ENCODE peak calls at places on chromosome 11, in six cellular contexts. G, B, I, E, M and U are unnamed samples.

GRCh38 chr11:94740975-94741707 is 27.0 kb upstream of the AMOTL1 start:
- DNase-seq in E (peak; percentile 72), M (no peak), G (peak; percentile 41), I (no peak), B (peak; percentile 82), U (peak; percentile 69)

GRCh38 chr11:118511576-118511975 is 15.7 kb upstream of the TTC36 start:
- DNase-seq in G (no peak), E (no peak), M (no peak), I (no peak), B (no peak), U (no peak)

GRCh38 chr11:109747839-109748238 is 325.8 kb downstream of the C11orf87 start:
- DNase-seq in I (no peak), B (no peak), G (no peak), E (peak; percentile 33), M (no peak), U (no peak)

GRCh38 chr11:123798513-123799252 is 7.5 kb downstream of the OR6M1 start:
- DNase-seq in M (no peak), E (no peak), I (no peak), B (no peak), G (no peak), U (no peak)

GRCh38 chr11:100619484-100619883 is 67.6 kb upstream of the ARHGAP42 start:
- DNase-seq in I (no peak), G (no peak), M (no peak), B (no peak), E (no peak), U (peak; percentile 58)

GRCh38 chr11:123170929-123171328 is 24.1 kb downstream of the CLMP start:
- DNase-seq in G (no peak), B (no peak), I (no peak), E (no peak), M (no peak), U (no peak)

GRCh38 chr11:65111537-65112225 is at the start of gene TM7SF2:
- DNase-seq in I (peak; percentile 85), B (peak; percentile 98), E (peak; percentile 98), G (peak; percentile 93), M (no peak), U (peak; percentile 86)

GRCh38 chr11:111676878-111677585 is 74.8 kb downstream of the SIK2 start:
- DNase-seq in M (no peak), E (no peak), I (no peak), G (no peak), B (no peak), U (peak; percentile 43)

GRCh38 chr11:515131-515530 is 8.1 kb upstream of the RNH1 start:
- DNase-seq in M (no peak), G (no peak), I (no peak), B (no peak), E (no peak), U (no peak)

GRCh38 chr11:17391493-17392355 is 3.3 kb upstream of the KCNJ11 start:
- DNase-seq in I (no peak), G (no peak), B (peak; percentile 12), M (no peak), E (no peak), U (no peak)

GRCh38 chr11:62710001-62710345 is 2.5 kb downstream of the GNG3 start:
- DNase-seq in E (no peak), B (no peak), M (no peak), G (no peak), I (no peak), U (no peak)

GRCh38 chr11:83070878-83071640 is 638 bp downstream of the RAB30 start:
- DNase-seq in B (peak; percentile 39), E (no peak), G (no peak), M (no peak), I (no peak), U (peak; percentile 26)

GRCh38 chr11:21415566-21415965 is 746.2 kb downstream of the NELL1 start:
- DNase-seq in E (no peak), I (no peak), B (no peak), M (no peak), G (no peak), U (no peak)

GRCh38 chr11:56271092-56271491 is 2.9 kb upstream of the OR5T1 start:
- DNase-seq in E (no peak), M (no peak), I (no peak), G (no peak), B (no peak), U (no peak)

GRCh38 chr11:59551651-59552521 is 40.5 kb downstream of the OR4D9 start:
- DNase-seq in E (peak; percentile 87), B (peak; percentile 21), M (no peak), I (no peak), G (peak; percentile 42), U (peak; percentile 90)

GRCh38 chr11:44766972-44767278 is 40.2 kb downstream of the TSPAN18 start:
- DNase-seq in M (no peak), I (no peak), G (no peak), E (no peak), B (no peak), U (peak; percentile 34)

GRCh38 chr11:35152575-35152974 is 13.6 kb downstream of the CD44 start:
- DNase-seq in B (no peak), I (no peak), M (no peak), G (no peak), E (no peak), U (no peak)

GRCh38 chr11:123217897-123218296 is 22.8 kb upstream of the CLMP start:
- DNase-seq in B (no peak), G (no peak), E (no peak), I (no peak), M (no peak), U (no peak)

GRCh38 chr11:57324154-57324885 is 432 bp downstream of the TNKS1BP1 start:
- DNase-seq in M (no peak), B (peak; percentile 94), I (no peak), E (peak; percentile 55), G (no peak), U (peak; percentile 48)

GRCh38 chr11:3665336-3666022 is 5.7 kb downstream of the CHRNA10 start:
- DNase-seq in B (no peak), M (no peak), I (no peak), E (no peak), G (no peak), U (no peak)

GRCh38 chr11:70126494-70126893 is 48.4 kb downstream of the ANO1 start:
- DNase-seq in E (no peak), M (no peak), B (no peak), G (no peak), I (no peak), U (no peak)

GRCh38 chr11:111913031-111913861 is 712 bp downstream of the HSPB2 start:
- DNase-seq in B (no peak), I (no peak), E (no peak), M (no peak), G (no peak), U (no peak)

GRCh38 chr11:128394436-128395089 is 192.8 kb downstream of the ETS1 start:
- DNase-seq in G (no peak), B (peak; percentile 53), I (no peak), M (no peak), E (no peak), U (peak; percentile 38)

GRCh38 chr11:64743591-64744543 is at the start of gene RASGRP2:
- DNase-seq in I (no peak), G (peak; percentile 28), M (no peak), E (peak; percentile 87), B (peak; percentile 84), U (no peak)

GRCh38 chr11:75261902-75262361 is 21.4 kb downstream of the TPBGL start:
- DNase-seq in I (no peak), M (no peak), G (no peak), E (no peak), B (no peak), U (no peak)

GRCh38 chr11:10601722-10602281 is 33.3 kb upstream of the LYVE1 start:
- DNase-seq in E (no peak), I (no peak), B (no peak), G (no peak), M (no peak), U (no peak)

GRCh38 chr11:34250732-34251639 is 106.8 kb downstream of the ABTB2 start:
- DNase-seq in E (peak; percentile 27), I (no peak), B (peak; percentile 57), G (no peak), M (no peak), U (peak; percentile 7)

GRCh38 chr11:78080818-78081495 is 1.3 kb upstream of the NDUFC2 start:
- DNase-seq in E (peak; percentile 79), I (no peak), B (no peak), G (peak; percentile 64), M (no peak), U (peak; percentile 73)

GRCh38 chr11:112961751-112962747 is 829 bp downstream of the NCAM1 start:
- DNase-seq in E (no peak), M (no peak), G (no peak), B (peak; percentile 73), I (no peak), U (no peak)

GRCh38 chr11:6889835-6890234 is 2.5 kb downstream of the OR2D2 start:
- DNase-seq in E (no peak), G (no peak), B (no peak), M (no peak), I (no peak), U (no peak)

GRCh38 chr11:68328374-68329091 is 16.1 kb downstream of the LRP5 start:
- DNase-seq in B (peak; percentile 87), M (no peak), G (peak; percentile 86), I (no peak), E (no peak), U (no peak)
- H3K27ac ChIP-seq in B (peak overlapping the region; percentile 90), M (no peak overlapping the region), G (peak overlapping the region; percentile 82), I (peak overlapping the region; percentile 54), E (no peak overlapping the region), U (no peak overlapping the region)

GRCh38 chr11:114161486-114162250 is 102.2 kb downstream of the ZBTB16 start:
- DNase-seq in E (no peak), B (no peak), M (no peak), I (no peak), G (no peak), U (no peak)
- H3K27me3 ChIP-seq in E (no peaks in the 10 kb centered on the region), B (peaks cover 70% of the 10 kb centered on the region), M (no peaks in the 10 kb centered on the region), I (no peaks in the 10 kb centered on the region), G (no peaks in the 10 kb centered on the region), U (peaks cover 56% of the 10 kb centered on the region)

GRCh38 chr11:92384807-92385206 is 160.2 kb downstream of the FAT3 start:
- DNase-seq in G (no peak), M (no peak), B (peak; percentile 30), E (no peak), I (no peak), U (no peak)

GRCh38 chr11:92382311-92382710 is 157.7 kb downstream of the FAT3 start:
- DNase-seq in G (no peak), E (no peak), B (no peak), M (no peak), I (no peak), U (no peak)

GRCh38 chr11:92380882-92381281 is 156.3 kb downstream of the FAT3 start:
- DNase-seq in M (no peak), I (no peak), E (no peak), G (no peak), B (no peak), U (peak; percentile 77)

GRCh38 chr11:92384316-92384715 is 159.7 kb downstream of the FAT3 start:
- DNase-seq in E (no peak), I (no peak), G (no peak), M (no peak), B (peak; percentile 18), U (peak; percentile 60)

GRCh38 chr11:92383430-92383829 is 158.8 kb downstream of the FAT3 start:
- DNase-seq in B (no peak), M (no peak), I (no peak), E (no peak), G (no peak), U (peak; percentile 54)
- TF ChIP-seq RFX5 in B (no peak), M (no peak), I (no peak), E (no peak), G (no peak), U (no peak)

GRCh38 chr11:12618743-12619540 is 55.3 kb upstream of the TEAD1 start:
- DNase-seq in M (no peak), G (no peak), I (no peak), E (no peak), B (no peak), U (no peak)
- H3K27ac ChIP-seq in M (no peak overlapping the region), G (no peak overlapping the region), I (no peak overlapping the region), E (no peak overlapping the region), B (no peak overlapping the region), U (no peak overlapping the region)